ENCODE peak calls at places on chromosomes 16 and 17, in six cellular contexts. O, Y, M, D, S and L are unnamed samples.

GRCh38 chr16:86216591-86216990 is 293.7 kb upstream of the FOXF1 start:
- DNase-seq in S (no peak), Y (no peak), O (no peak), M (no peak), D (no peak), L (no peak)

GRCh38 chr16:51538707-51539604 is 387.9 kb upstream of the SALL1 start:
- DNase-seq in M (peak), D (peak), S (no peak), Y (peak), O (peak), L (no peak)

GRCh38 chr16:82753821-82754220 is 127.1 kb downstream of the CDH13 start:
- DNase-seq in M (no peak), O (no peak), S (no peak), D (no peak), Y (peak), L (no peak)

GRCh38 chr17:82187500-82187899 is 25.1 kb downstream of the CCDC57 start:
- DNase-seq in S (no peak), O (no peak), Y (no peak), M (no peak), D (no peak), L (no peak)

GRCh38 chr16:56424791-56425438 is 430 bp downstream of the AMFR start:
- DNase-seq in M (peak), D (peak), O (peak), Y (no peak), S (peak), L (peak)

GRCh38 chr17:48510761-48511604 is 19.8 kb downstream of the HOXB1 start:
- DNase-seq in M (no peak), D (no peak), O (no peak), Y (peak), S (no peak), L (no peak)

GRCh38 chr16:12998376-12999085 is 97.1 kb downstream of the SHISA9 start:
- DNase-seq in D (no peak), M (no peak), Y (no peak), O (no peak), S (no peak), L (no peak)

GRCh38 chr17:79023886-79024771 is at the start of gene C1QTNF1:
- DNase-seq in D (peak), O (peak), M (peak), S (peak), Y (peak), L (no peak)

GRCh38 chr16:11572301-11572995 is 14.3 kb downstream of the LITAF start:
- DNase-seq in S (no peak), D (no peak), O (no peak), M (no peak), Y (no peak), L (no peak)

GRCh38 chr16:80346160-80346632 is 194.6 kb upstream of the DYNLRB2 start:
- DNase-seq in O (no peak), M (no peak), S (no peak), D (no peak), Y (no peak), L (no peak)

GRCh38 chr17:27414271-27414670 is 42.0 kb upstream of the KSR1 start:
- DNase-seq in D (no peak), M (no peak), Y (peak), O (peak), S (no peak), L (no peak)

GRCh38 chr17:30236807-30237206 is 1.3 kb upstream of the SLC6A4 start:
- DNase-seq in D (peak), S (peak), Y (no peak), O (peak), M (no peak), L (no peak)

GRCh38 chr16:15574614-15574948 is 68.4 kb downstream of the MARF1 start:
- DNase-seq in O (no peak), Y (no peak), D (no peak), S (no peak), M (no peak), L (no peak)

GRCh38 chr16:54285414-54286066 is 1.0 kb downstream of the IRX3 start:
- DNase-seq in Y (no peak), D (peak), M (peak), O (no peak), S (peak), L (no peak)

GRCh38 chr16:10577305-10578202 is 2.8 kb downstream of the EMP2 start:
- DNase-seq in D (peak), M (no peak), S (peak), Y (no peak), O (no peak), L (no peak)

GRCh38 chr16:72848759-72849664 is 198.9 kb downstream of the ZFHX3 start:
- DNase-seq in O (peak), S (no peak), M (no peak), Y (peak), D (no peak), L (no peak)

GRCh38 chr16:49921791-49922456 is 66.0 kb upstream of the ZNF423 start:
- DNase-seq in M (peak), D (peak), S (peak), O (peak), Y (peak), L (peak)

GRCh38 chr17:2423271-2423670 is 22.4 kb upstream of the MNT start:
- DNase-seq in O (no peak), D (no peak), M (no peak), S (no peak), Y (no peak), L (no peak)

GRCh38 chr16:29784901-29785500 is 5.5 kb upstream of the KIF22 start:
- DNase-seq in D (peak), O (peak), S (peak), M (no peak), Y (peak), L (no peak)

GRCh38 chr16:59540621-59541020 is 806.5 kb upstream of the GOT2 start:
- DNase-seq in Y (peak), S (no peak), M (no peak), O (no peak), D (no peak), L (no peak)

GRCh38 chr17:75827291-75828050 is 16.7 kb downstream of the UNC13D start:
- DNase-seq in M (peak), Y (peak), D (peak), O (peak), S (peak), L (peak)

GRCh38 chr16:3027983-3028715 is 4.3 kb downstream of the THOC6 start:
- DNase-seq in D (peak), O (peak), S (peak), Y (peak), M (peak), L (peak)

GRCh38 chr16:57166951-57167350 is 18.9 kb downstream of the PSME3IP1 start:
- DNase-seq in Y (peak), M (no peak), O (no peak), S (no peak), D (no peak), L (no peak)

GRCh38 chr16:12582696-12583095 is 221.0 kb downstream of the CPPED1 start:
- DNase-seq in S (no peak), Y (no peak), O (no peak), D (no peak), M (no peak), L (no peak)

GRCh38 chr17:75799402-75799801 is 14.8 kb downstream of the UNK start:
- DNase-seq in M (no peak), Y (no peak), S (no peak), D (no peak), O (no peak), L (no peak)

GRCh38 chr17:66976379-66976663 is 11.8 kb downstream of the CACNG4 start:
- DNase-seq in M (no peak), D (no peak), Y (no peak), S (no peak), O (no peak), L (no peak)

GRCh38 chr16:11329080-11329491 is 16.2 kb upstream of the RMI2 start:
- DNase-seq in S (peak), Y (peak), M (no peak), O (peak), D (peak), L (peak)

GRCh38 chr17:77528516-77529327 is 388.0 kb downstream of the SEC14L1 start:
- DNase-seq in O (no peak), D (peak), Y (no peak), M (peak), S (peak), L (no peak)
- H3K4me2 ChIP-seq in O (peak), D (peak), Y (peak), M (peak), S (peak), L (no peak)

DNA sequence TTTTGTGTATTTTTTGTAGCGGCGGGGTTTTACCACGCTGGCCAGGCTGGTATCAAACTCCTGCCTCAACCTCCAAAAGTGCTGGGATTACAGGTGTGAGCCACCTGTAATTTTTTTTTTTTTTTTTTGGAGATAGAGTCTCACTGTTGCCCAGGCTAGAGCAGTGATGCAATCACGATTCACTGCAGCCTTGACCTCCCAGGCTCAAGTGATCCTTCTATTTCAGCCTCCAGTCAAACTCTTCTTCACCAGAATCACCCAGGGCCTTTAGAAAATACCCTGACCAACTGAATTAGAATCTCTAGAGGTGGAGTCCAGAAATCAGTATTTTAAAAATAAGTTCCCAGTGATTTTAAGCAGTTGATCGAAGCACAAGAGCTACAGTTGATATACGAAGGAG is 12.5 kb downstream of the HSPB9 start:
- DNase-seq in D (no peak), S (no peak), O (no peak), M (no peak), Y (no peak), L (no peak)
- H3K4me2 ChIP-seq in D (no peak), S (no peak), O (no peak), M (no peak), Y (peak), L (no peak)

GRCh38 chr17:80742091-80742490 is 197.5 kb downstream of the RPTOR start:
- DNase-seq in O (no peak), S (no peak), M (no peak), Y (no peak), D (peak), L (no peak)

GRCh38 chr17:80738987-80739730 is 194.5 kb downstream of the RPTOR start:
- DNase-seq in Y (no peak), S (no peak), M (no peak), D (no peak), O (peak), L (no peak)

GRCh38 chr17:80746262-80746935 is 201.8 kb downstream of the RPTOR start:
- DNase-seq in M (no peak), O (no peak), S (no peak), Y (no peak), D (no peak), L (no peak)

GRCh38 chr17:80743181-80743771 is 198.6 kb downstream of the RPTOR start:
- DNase-seq in S (no peak), Y (no peak), M (no peak), O (peak), D (no peak), L (no peak)

DNA sequence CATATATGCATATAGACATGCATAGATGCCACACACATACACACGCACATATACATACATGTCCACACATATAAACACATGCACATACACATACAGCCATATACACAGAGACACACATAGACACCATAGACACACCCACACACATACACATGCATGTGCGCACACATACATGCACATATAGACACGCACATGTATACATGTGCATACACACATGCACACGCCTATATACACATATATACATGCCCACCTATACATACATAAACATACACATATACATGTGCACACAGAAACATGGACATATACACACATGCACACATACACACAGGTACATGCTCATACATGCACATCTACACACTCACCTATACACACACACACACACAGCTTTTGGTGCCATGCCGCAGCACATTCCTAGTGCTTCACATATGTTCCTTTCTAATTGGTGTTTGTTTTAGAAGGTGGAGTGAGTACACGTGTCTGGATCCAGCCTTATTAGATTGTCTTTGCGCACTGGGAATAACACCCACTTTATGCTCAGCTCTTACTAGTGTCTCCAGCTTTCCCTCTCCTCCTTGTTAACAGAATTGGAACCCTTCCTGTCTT is 198.0 kb downstream of the RPTOR start:
- DNase-seq in Y (no peak), M (no peak), D (no peak), O (no peak), S (no peak), L (no peak)
- H3K4me2 ChIP-seq in Y (no peak), M (no peak), D (no peak), O (no peak), S (no peak), L (no peak)

GRCh38 chr17:57732062-57732461 is 13.0 kb downstream of the CCDC182 start:
- DNase-seq in S (peak), M (no peak), O (no peak), D (no peak), Y (no peak), L (no peak)
- H3K4me2 ChIP-seq in S (no peak), M (no peak), O (no peak), D (no peak), Y (no peak), L (no peak)

GRCh38 chr17:227581-228222 is 46.3 kb upstream of the DOC2B start:
- DNase-seq in D (no peak), M (no peak), S (no peak), O (no peak), Y (no peak), L (no peak)
- H3K4me2 ChIP-seq in D (no peak), M (no peak), S (no peak), O (no peak), Y (no peak), L (no peak)

GRCh38 chr17:72974605-72975232 is 117.8 kb downstream of the SLC39A11 start:
- DNase-seq in S (no peak), D (no peak), O (peak), Y (peak), M (no peak), L (no peak)
- H3K4me2 ChIP-seq in S (no peak), D (no peak), O (no peak), Y (no peak), M (no peak), L (no peak)

DNA sequence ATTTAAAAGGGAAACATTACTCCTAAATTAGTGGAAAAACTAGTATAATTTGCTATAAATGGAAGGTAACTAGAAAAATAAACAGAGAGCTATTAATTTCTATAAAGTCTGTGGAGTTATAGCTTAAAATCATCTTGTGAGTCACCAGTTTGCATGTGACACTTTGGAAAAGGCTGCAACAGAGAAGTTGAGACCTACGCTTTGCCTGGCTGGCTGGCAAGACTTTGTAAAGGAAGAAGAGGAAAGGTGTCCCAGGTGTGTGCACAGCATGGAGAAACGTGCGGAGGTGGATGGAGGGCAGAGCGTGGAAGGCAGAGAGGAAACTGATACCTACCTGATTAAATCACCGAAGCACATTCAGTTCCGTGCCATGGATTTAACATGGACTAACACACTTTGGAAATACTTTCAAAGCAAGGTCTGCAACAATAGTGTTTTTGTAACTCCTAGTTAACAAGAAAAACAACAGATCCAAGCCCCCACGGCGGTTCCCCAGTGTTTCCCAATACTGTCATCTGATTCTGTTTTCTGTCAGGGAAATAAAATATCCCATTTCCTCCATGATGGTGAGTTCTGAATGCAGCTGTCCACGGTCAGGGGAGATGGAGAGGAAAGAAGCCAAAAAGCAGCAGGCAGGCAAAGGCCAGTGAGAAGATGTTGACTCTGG is 134.8 kb downstream of the XYLT1 start:
- DNase-seq in Y (peak), S (no peak), M (no peak), D (no peak), O (no peak), L (no peak)
- H3K4me2 ChIP-seq in Y (no peak), S (no peak), M (no peak), D (no peak), O (no peak), L (no peak)

GRCh38 chr16:84559311-84559932 is 55.0 kb upstream of the MEAK7 start:
- DNase-seq in S (peak), Y (no peak), D (no peak), O (no peak), M (no peak), L (no peak)

GRCh38 chr16:84557504-84557903 is 53.0 kb upstream of the MEAK7 start:
- DNase-seq in Y (no peak), S (peak), O (no peak), D (no peak), M (no peak), L (no peak)

GRCh38 chr16:84561291-84561690 is 56.6 kb downstream of the COTL1 start:
- DNase-seq in O (no peak), M (no peak), Y (no peak), S (peak), D (no peak), L (no peak)

GRCh38 chr16:84562174-84562815 is 55.6 kb downstream of the COTL1 start:
- DNase-seq in S (no peak), Y (no peak), O (no peak), D (no peak), M (no peak), L (no peak)

GRCh38 chr16:84560269-84560668 is 55.8 kb upstream of the MEAK7 start:
- DNase-seq in S (no peak), M (no peak), D (no peak), O (no peak), Y (no peak), L (no peak)
- H3K4me2 ChIP-seq in S (no peak), M (no peak), D (no peak), O (no peak), Y (no peak), L (no peak)

DNA sequence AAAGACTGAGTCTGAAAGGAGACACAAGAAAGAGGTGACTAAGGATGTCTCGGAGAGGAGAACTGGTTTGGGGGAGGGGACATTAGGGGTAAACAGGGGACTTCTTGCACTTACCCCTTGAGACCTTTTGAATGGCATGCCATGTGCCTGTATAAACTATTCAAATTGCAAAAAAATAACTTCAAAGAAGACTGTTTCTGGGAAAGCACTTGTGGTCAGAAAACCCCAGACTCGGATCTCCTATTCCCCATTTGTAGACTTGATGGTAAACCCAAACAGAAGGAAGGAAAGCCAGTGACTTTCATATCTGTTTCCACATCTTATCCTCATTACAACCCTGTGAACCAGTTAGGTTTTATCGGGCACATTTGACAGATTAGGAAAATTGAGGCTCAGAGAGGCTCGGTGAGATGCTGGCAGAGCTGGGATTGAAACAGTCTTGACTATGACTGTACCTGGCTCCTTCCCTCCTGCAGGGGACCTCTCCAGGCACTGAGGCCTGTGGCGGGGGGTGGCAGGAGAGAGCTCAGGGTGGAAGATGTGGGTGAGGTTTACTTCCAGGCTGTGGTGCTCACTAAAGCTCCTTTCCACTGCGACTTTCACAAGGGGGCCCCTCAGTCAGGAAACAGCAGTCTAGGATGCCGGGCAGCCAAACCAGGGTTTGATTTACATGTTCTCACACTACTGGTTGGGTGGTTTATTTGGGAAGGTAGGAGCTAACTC is 30.5 kb upstream of the PLCG2 start:
- DNase-seq in M (peak), D (peak), O (no peak), Y (no peak), S (no peak), L (peak)
- H3K4me2 ChIP-seq in M (no peak), D (no peak), O (no peak), Y (no peak), S (no peak), L (peak)